ENCODE peak calls at places on chromosomes 11 and 22, in four cellular contexts. M is NCI-H1436; J is stomach; G is stimulated activated CD4-positive, alpha-beta T cell treated with anti-CD3 and anti-CD28 coated beads, Interleukin-2, amount 100 ng/mL, for 24 hours. B is an unnamed sample.

GRCh38 chr22:42286205-42286604 is 15.8 kb upstream of the TCF20 start:
- DNase-seq in M (no peak), J (no peak), G (no peak), B (no peak)

GRCh38 chr11:70876685-70877084 is 375.7 kb downstream of the SHANK2 start:
- DNase-seq in M (no peak), J (peak), G (no peak), B (no peak)

GRCh38 chr22:37304595-37305343 is 22.5 kb downstream of the CYTH4 start:
- DNase-seq in M (no peak), J (no peak), G (no peak), B (peak)

GRCh38 chr11:77074626-77075221 is 8.0 kb downstream of the CAPN5 start:
- DNase-seq in M (no peak), J (peak), G (no peak), B (no peak)

GRCh38 chr22:21590809-21591641 is 23.5 kb downstream of the UBE2L3 start:
- DNase-seq in M (no peak), J (no peak), G (no peak), B (no peak)

GRCh38 chr11:117090111-117090706 is 8.0 kb downstream of the SIK3 start:
- DNase-seq in M (no peak), J (no peak), G (no peak), B (no peak)

GRCh38 chr22:50487290-50488005 is 789 bp downstream of the MIOX start:
- DNase-seq in M (no peak), J (no peak), G (no peak), B (no peak)

GRCh38 chr11:114382509-114382908 is 17.8 kb downstream of the C11orf71 start:
- DNase-seq in M (no peak), J (no peak), G (no peak), B (no peak)

GRCh38 chr11:127627629-127628462 is 627.3 kb upstream of the KIRREL3 start:
- DNase-seq in M (peak), J (no peak), G (no peak), B (no peak)

GRCh38 chr11:45025716-45026492 is 75.2 kb upstream of the TP53I11 start:
- DNase-seq in M (peak), J (no peak), G (no peak), B (peak)

GRCh38 chr11:119706887-119707286 is 22.1 kb downstream of the NECTIN1 start:
- DNase-seq in M (no peak), J (no peak), G (no peak), B (no peak)